ENCODE peak calls at places on chromosomes 7 and 10, in six cellular contexts. B, N, E, U, H and K are unnamed samples.

GRCh38 chr10:102396251-102396650 is 746 bp downstream of the NFKB2 start:
- DNase-seq in N (no peak), H (no peak), E (no peak), U (no peak), B (no peak), K (no peak)

GRCh38 chr7:94367940-94368339 is 26.8 kb upstream of the COL1A2 start:
- DNase-seq in U (peak), B (peak), H (no peak), E (no peak), N (no peak), K (no peak)

GRCh38 chr10:124066744-124067714 is 26.4 kb downstream of the CHST15 start:
- DNase-seq in N (peak), B (no peak), H (no peak), E (no peak), U (no peak), K (no peak)

GRCh38 chr10:35025916-35026315 is 64.2 kb downstream of the CUL2 start:
- DNase-seq in U (peak), N (no peak), H (no peak), E (no peak), B (peak), K (no peak)

GRCh38 chr7:55366461-55367138 is 1.5 kb downstream of the LANCL2 start:
- DNase-seq in H (no peak), N (no peak), B (no peak), E (peak), U (no peak), K (no peak)

GRCh38 chr7:31122649-31123058 is 70.5 kb downstream of the ADCYAP1R1 start:
- DNase-seq in E (peak), N (peak), B (peak), U (peak), H (peak), K (peak)

GRCh38 chr7:15503603-15504280 is 58.1 kb downstream of the AGMO start:
- DNase-seq in N (no peak), B (no peak), U (peak), E (no peak), H (no peak), K (no peak)

GRCh38 chr10:46553238-46554049 is 3.0 kb downstream of the GPRIN2 start:
- DNase-seq in U (no peak), B (no peak), E (peak), H (no peak), N (no peak), K (no peak)

GRCh38 chr10:61617586-61617985 is 45.1 kb upstream of the CABCOCO1 start:
- DNase-seq in B (no peak), H (no peak), N (no peak), E (no peak), U (no peak), K (no peak)

GRCh38 chr10:11579885-11580284 is 31.6 kb downstream of the USP6NL start:
- DNase-seq in B (no peak), U (no peak), H (no peak), E (no peak), N (no peak), K (no peak)

GRCh38 chr7:1225462-1226154 is 7.1 kb upstream of the UNCX start:
- DNase-seq in B (no peak), N (no peak), U (no peak), H (peak), E (peak), K (no peak)

GRCh38 chr10:103513383-103514060 is 20.0 kb downstream of the NEURL1 start:
- DNase-seq in H (no peak), N (no peak), B (no peak), U (no peak), E (no peak), K (no peak)

GRCh38 chr10:124667425-124668130 is 76.6 kb downstream of the FAM53B start:
- DNase-seq in E (no peak), N (no peak), U (no peak), H (no peak), B (no peak), K (no peak)

GRCh38 chr10:44864042-44864436 is 47.1 kb upstream of the TMEM72 start:
- DNase-seq in B (peak), U (peak), H (no peak), N (no peak), E (peak), K (peak)

GRCh38 chr7:135761751-135762488 is 13.3 kb upstream of the FAM180A start:
- DNase-seq in H (no peak), E (no peak), B (peak), U (peak), N (no peak), K (no peak)

GRCh38 chr10:74810087-74810486 is 16.3 kb upstream of the KAT6B start:
- DNase-seq in H (no peak), N (no peak), E (no peak), U (no peak), B (no peak), K (no peak)

GRCh38 chr10:126734015-126734414 is 63.5 kb upstream of the C10orf90 start:
- DNase-seq in U (peak), B (peak), N (no peak), E (no peak), H (no peak), K (no peak)

GRCh38 chr10:49539320-49539885 is 482 bp upstream of the ERCC6 start:
- DNase-seq in N (no peak), E (peak), B (peak), U (peak), H (peak), K (peak)

GRCh38 chr10:111874586-111874985 is 309.0 kb downstream of the GPAM start:
- DNase-seq in N (no peak), H (no peak), E (no peak), U (no peak), B (no peak), K (no peak)

GRCh38 chr10:77334501-77334900 is 303.1 kb downstream of the KCNMA1 start:
- DNase-seq in N (no peak), B (no peak), E (no peak), H (no peak), U (no peak), K (no peak)

GRCh38 chr7:92466682-92467081 is 11.1 kb downstream of the ERVW-1 start:
- DNase-seq in N (no peak), U (no peak), E (no peak), H (no peak), B (no peak), K (no peak)

GRCh38 chr10:84860855-84861254 is 532.5 kb downstream of the CCSER2 start:
- DNase-seq in H (no peak), N (no peak), U (no peak), E (no peak), B (no peak), K (no peak)

GRCh38 chr7:81111781-81112540 is 193.1 kb upstream of the SEMA3C start:
- DNase-seq in H (peak), N (no peak), U (peak), B (no peak), E (no peak), K (no peak)

GRCh38 chr7:138478499-138478908 is 18.4 kb downstream of the TRIM24 start:
- DNase-seq in U (no peak), N (no peak), H (no peak), B (peak), E (peak), K (no peak)

GRCh38 chr7:27553288-27553687 is 109.4 kb downstream of the HIBADH start:
- DNase-seq in N (no peak), U (no peak), H (no peak), B (no peak), E (no peak), K (no peak)

GRCh38 chr10:14163374-14164125 is 167.2 kb downstream of the FRMD4A start:
- DNase-seq in E (no peak), U (no peak), H (no peak), B (no peak), N (no peak), K (no peak)

GRCh38 chr7:28919510-28919909 is 38.6 kb downstream of the TRIL start:
- DNase-seq in B (no peak), U (peak), E (no peak), H (no peak), N (no peak), K (no peak)

GRCh38 chr7:44994877-44995554 is 5.0 kb upstream of the CCM2 start:
- DNase-seq in B (no peak), U (no peak), E (no peak), H (no peak), N (no peak), K (no peak)

GRCh38 chr10:95513941-95514392 is 47.2 kb downstream of the SORBS1 start:
- DNase-seq in H (peak), N (no peak), B (peak), E (peak), U (peak), K (no peak)

GRCh38 chr7:30135271-30135550 is 425 bp downstream of the MTURN start:
- DNase-seq in E (no peak), U (no peak), H (no peak), N (no peak), B (no peak), K (no peak)

GRCh38 chr7:149459201-149459539 is 1.7 kb downstream of the ZNF777 start:
- DNase-seq in E (no peak), B (no peak), H (no peak), U (no peak), N (no peak), K (no peak)

GRCh38 chr10:5355762-5356478 is 8.8 kb upstream of the UCN3 start:
- DNase-seq in U (no peak), N (no peak), H (no peak), B (no peak), E (no peak), K (no peak)

GRCh38 chr7:45147858-45148652 is 9.5 kb upstream of the RAMP3 start:
- DNase-seq in H (no peak), N (no peak), B (no peak), U (no peak), E (no peak), K (no peak)

GRCh38 chr7:142432386-142432785 is 174.5 kb upstream of the PRSS58 start:
- DNase-seq in N (no peak), E (no peak), B (no peak), H (no peak), U (no peak), K (no peak)

GRCh38 chr7:522071-522937 is 2.7 kb upstream of the PDGFA start:
- DNase-seq in U (peak), E (peak), H (peak), B (peak), N (no peak), K (no peak)

GRCh38 chr7:137354361-137354760 is 10.8 kb upstream of the PTN start:
- DNase-seq in N (no peak), H (no peak), E (peak), B (no peak), U (peak), K (no peak)

GRCh38 chr7:127380479-127380878 is 12.0 kb downstream of the ZNF800 start:
- DNase-seq in N (no peak), B (no peak), H (no peak), U (no peak), E (no peak), K (no peak)